ENCODE peak calls at places on chromosome 10, in five cellular contexts. Q is AML-193, G is EH, B is LoVo, V is neuronal stem cell. E is an unnamed sample.

GRCh38 chr10:110279062-110279986 is 25.4 kb downstream of the SMNDC1 start:
- DNase-seq in B (peak), G (peak), Q (peak), V (peak), E (peak)

GRCh38 chr10:121459765-121460453 is 138.3 kb downstream of the FGFR2 start:
- DNase-seq in G (peak), Q (no peak), B (no peak), V (no peak), E (no peak)

GRCh38 chr10:89301231-89301630 is 615 bp upstream of the IFIT2 start:
- DNase-seq in B (no peak), Q (peak), G (peak), V (no peak), E (no peak)

GRCh38 chr10:91681361-91682276 is 48.7 kb upstream of the PPP1R3C start:
- DNase-seq in Q (no peak), B (no peak), V (no peak), G (peak), E (peak)

GRCh38 chr10:93073539-93074136 is at the start of gene CYP26A1:
- DNase-seq in B (peak), V (no peak), Q (peak), G (no peak), E (no peak)

GRCh38 chr10:133261726-133262325 is 14.8 kb downstream of the ADAM8 start:
- DNase-seq in Q (no peak), V (no peak), B (peak), G (peak), E (peak)

GRCh38 chr10:102449321-102450123 is 1.8 kb downstream of the C10orf95 start:
- DNase-seq in G (peak), B (peak), V (no peak), Q (peak), E (peak)

GRCh38 chr10:89582022-89582421 is 46.6 kb upstream of the SLC16A12 start:
- DNase-seq in Q (no peak), B (no peak), G (no peak), V (no peak), E (no peak)

GRCh38 chr10:87634311-87634710 is 25.4 kb upstream of the PAPSS2 start:
- DNase-seq in G (peak), B (no peak), Q (no peak), V (no peak), E (no peak)

GRCh38 chr10:60425392-60426110 is 35.9 kb upstream of the ANK3 start:
- DNase-seq in G (peak), B (no peak), V (no peak), Q (no peak), E (no peak)

GRCh38 chr10:75825656-75826055 is 394.2 kb downstream of the LRMDA start:
- DNase-seq in Q (no peak), G (no peak), B (no peak), V (no peak), E (no peak)

GRCh38 chr10:115355162-115355760 is 262.1 kb downstream of the ATRNL1 start:
- DNase-seq in V (peak), G (peak), Q (peak), B (peak), E (peak)

GRCh38 chr10:129033790-129034272 is 433.2 kb upstream of the MGMT start:
- DNase-seq in Q (no peak), G (no peak), B (no peak), V (peak), E (peak)